ENCODE peak calls at places on chromosomes 13 and 19, in seven cellular contexts. One of them, this sample, is unnamed.

GRCh38 chr19:3769494-3769893 is 2.5 kb downstream of the RAX2 start:
- DNase-seq in heart left ventricle: no peak
- DNase-seq in heart right ventricle: no peak
- DNase-seq in CD4-positive, alpha-beta T cell: no peak
- DNase-seq in mammary epithelial cell: no peak
- DNase-seq in suprapubic skin: no peak
- DNase-seq in testis: no peak
- DNase-seq in this sample: no peak

GRCh38 chr13:79225487-79226232 is 180.4 kb downstream of the RBM26 start:
- DNase-seq in heart right ventricle: no peak
- DNase-seq in mammary epithelial cell: peak; percentile 42
- DNase-seq in heart left ventricle: no peak
- DNase-seq in CD4-positive, alpha-beta T cell: no peak
- DNase-seq in testis: no peak
- DNase-seq in suprapubic skin: no peak
- DNase-seq in this sample: peak; percentile 27

GRCh38 chr13:22256111-22256639 is 585.3 kb downstream of the FGF9 start:
- DNase-seq in testis: no peak
- DNase-seq in CD4-positive, alpha-beta T cell: no peak
- DNase-seq in heart right ventricle: no peak
- DNase-seq in mammary epithelial cell: no peak
- DNase-seq in suprapubic skin: no peak
- DNase-seq in heart left ventricle: no peak
- DNase-seq in this sample: no peak

GRCh38 chr19:14062558-14062855 is 631 bp upstream of the PALM3 start:
- DNase-seq in heart left ventricle: no peak
- DNase-seq in CD4-positive, alpha-beta T cell: no peak
- DNase-seq in mammary epithelial cell: no peak
- DNase-seq in testis: no peak
- DNase-seq in heart right ventricle: no peak
- DNase-seq in suprapubic skin: no peak
- DNase-seq in this sample: no peak

GRCh38 chr19:1992759-1993260 is 22.7 kb downstream of the BTBD2 start:
- DNase-seq in heart left ventricle: no peak
- DNase-seq in CD4-positive, alpha-beta T cell: no peak
- DNase-seq in heart right ventricle: no peak
- DNase-seq in mammary epithelial cell: no peak
- DNase-seq in testis: peak; percentile 72
- DNase-seq in suprapubic skin: no peak
- DNase-seq in this sample: no peak

GRCh38 chr19:48290341-48290922 is 20.6 kb downstream of the ZNF114 start:
- DNase-seq in CD4-positive, alpha-beta T cell: no peak
- DNase-seq in mammary epithelial cell: no peak
- DNase-seq in testis: no peak
- DNase-seq in heart left ventricle: no peak
- DNase-seq in suprapubic skin: no peak
- DNase-seq in heart right ventricle: no peak
- DNase-seq in this sample: peak; percentile 55

GRCh38 chr13:110251227-110251791 is 55.6 kb downstream of the COL4A1 start:
- DNase-seq in heart right ventricle: no peak
- DNase-seq in suprapubic skin: no peak
- DNase-seq in mammary epithelial cell: no peak
- DNase-seq in heart left ventricle: peak; percentile 16
- DNase-seq in CD4-positive, alpha-beta T cell: no peak
- DNase-seq in testis: peak; percentile 13
- DNase-seq in this sample: no peak

GRCh38 chr13:22700488-22700887 is 480.3 kb upstream of the SGCG start:
- DNase-seq in mammary epithelial cell: no peak
- DNase-seq in heart right ventricle: no peak
- DNase-seq in heart left ventricle: no peak
- DNase-seq in suprapubic skin: no peak
- DNase-seq in testis: no peak
- DNase-seq in CD4-positive, alpha-beta T cell: no peak
- DNase-seq in this sample: no peak

GRCh38 chr13:114128624-114129522 is 3.5 kb downstream of the RASA3 start:
- DNase-seq in mammary epithelial cell: no peak
- DNase-seq in testis: peak; percentile 49
- DNase-seq in suprapubic skin: peak; percentile 90
- DNase-seq in heart right ventricle: peak; percentile 84
- DNase-seq in CD4-positive, alpha-beta T cell: peak; percentile 84
- DNase-seq in heart left ventricle: peak; percentile 83
- DNase-seq in this sample: no peak
- TF ChIP-seq CTCF in mammary epithelial cell: no peak
- TF ChIP-seq CTCF in testis: no peak
- TF ChIP-seq CTCF in suprapubic skin: no peak
- TF ChIP-seq CTCF in heart right ventricle: no peak
- TF ChIP-seq CTCF in CD4-positive, alpha-beta T cell: no peak
- TF ChIP-seq CTCF in heart left ventricle: no peak
- TF ChIP-seq CTCF in this sample: no peak

GRCh38 chr19:17931532-17932191 is 1.2 kb upstream of the CCDC124 start:
- DNase-seq in heart left ventricle: no peak
- DNase-seq in suprapubic skin: no peak
- DNase-seq in testis: no peak
- DNase-seq in heart right ventricle: no peak
- DNase-seq in mammary epithelial cell: peak; percentile 73
- DNase-seq in CD4-positive, alpha-beta T cell: no peak
- DNase-seq in this sample: no peak
- H3K27ac ChIP-seq in heart left ventricle: no peak overlapping the region
- H3K27ac ChIP-seq in suprapubic skin: no peak overlapping the region
- H3K27ac ChIP-seq in testis: peak overlapping the region; percentile 91
- H3K27ac ChIP-seq in heart right ventricle: no peak overlapping the region
- H3K27ac ChIP-seq in mammary epithelial cell: no peak overlapping the region
- H3K27ac ChIP-seq in CD4-positive, alpha-beta T cell: no peak overlapping the region
- H3K27ac ChIP-seq in this sample: no peak overlapping the region

GRCh38 chr13:75537401-75538365 is at the start of gene COMMD6:
- DNase-seq in heart right ventricle: peak; percentile 75
- DNase-seq in CD4-positive, alpha-beta T cell: peak; percentile 40
- DNase-seq in testis: peak; percentile 85
- DNase-seq in mammary epithelial cell: peak; percentile 86
- DNase-seq in heart left ventricle: peak; percentile 82
- DNase-seq in suprapubic skin: peak; percentile 83
- DNase-seq in this sample: peak; percentile 92
- TF ChIP-seq CTCF in heart right ventricle: peak; percentile 8
- TF ChIP-seq CTCF in CD4-positive, alpha-beta T cell: no peak
- TF ChIP-seq CTCF in testis: peak; percentile 54
- TF ChIP-seq CTCF in mammary epithelial cell: no peak
- TF ChIP-seq CTCF in heart left ventricle: peak; percentile 72
- TF ChIP-seq CTCF in suprapubic skin: peak; percentile 53
- TF ChIP-seq CTCF in this sample: no peak

GRCh38 chr13:114099191-114099590 is 33.2 kb downstream of the RASA3 start:
- DNase-seq in suprapubic skin: peak; percentile 86
- DNase-seq in heart right ventricle: peak; percentile 89
- DNase-seq in CD4-positive, alpha-beta T cell: no peak
- DNase-seq in testis: peak; percentile 72
- DNase-seq in mammary epithelial cell: peak; percentile 49
- DNase-seq in heart left ventricle: peak; percentile 83
- DNase-seq in this sample: no peak

GRCh38 chr13:114097504-114097892 is 34.9 kb downstream of the RASA3 start:
- DNase-seq in suprapubic skin: no peak
- DNase-seq in mammary epithelial cell: no peak
- DNase-seq in heart left ventricle: peak; percentile 14
- DNase-seq in CD4-positive, alpha-beta T cell: no peak
- DNase-seq in heart right ventricle: no peak
- DNase-seq in testis: no peak
- DNase-seq in this sample: no peak

GRCh38 chr13:114099918-114100445 is 32.4 kb downstream of the RASA3 start:
- DNase-seq in mammary epithelial cell: no peak
- DNase-seq in suprapubic skin: peak; percentile 74
- DNase-seq in testis: no peak
- DNase-seq in heart left ventricle: peak; percentile 16
- DNase-seq in heart right ventricle: no peak
- DNase-seq in CD4-positive, alpha-beta T cell: no peak
- DNase-seq in this sample: no peak

GRCh38 chr13:114096811-114097503 is 35.5 kb downstream of the RASA3 start:
- DNase-seq in suprapubic skin: peak; percentile 50
- DNase-seq in heart left ventricle: peak; percentile 10
- DNase-seq in testis: no peak
- DNase-seq in mammary epithelial cell: no peak
- DNase-seq in CD4-positive, alpha-beta T cell: no peak
- DNase-seq in heart right ventricle: no peak
- DNase-seq in this sample: no peak

GRCh38 chr13:114097893-114098688 is 34.3 kb downstream of the RASA3 start:
- DNase-seq in CD4-positive, alpha-beta T cell: no peak
- DNase-seq in heart left ventricle: peak; percentile 15
- DNase-seq in heart right ventricle: no peak
- DNase-seq in suprapubic skin: peak; percentile 61
- DNase-seq in testis: peak; percentile 12
- DNase-seq in mammary epithelial cell: no peak
- DNase-seq in this sample: no peak
- H3K27ac ChIP-seq in CD4-positive, alpha-beta T cell: no peak overlapping the region
- H3K27ac ChIP-seq in heart left ventricle: no peak overlapping the region
- H3K27ac ChIP-seq in heart right ventricle: no peak overlapping the region
- H3K27ac ChIP-seq in suprapubic skin: no peak overlapping the region
- H3K27ac ChIP-seq in testis: peak overlapping the region; percentile 48
- H3K27ac ChIP-seq in mammary epithelial cell: no peak overlapping the region
- H3K27ac ChIP-seq in this sample: peak overlapping the region; percentile 61

GRCh38 chr19:51339687-51340656 is 2.0 kb downstream of the VSIG10L start:
- DNase-seq in heart left ventricle: peak; percentile 97
- DNase-seq in CD4-positive, alpha-beta T cell: peak; percentile 82
- DNase-seq in suprapubic skin: peak; percentile 100
- DNase-seq in heart right ventricle: peak; percentile 97
- DNase-seq in mammary epithelial cell: peak; percentile 95
- DNase-seq in testis: peak; percentile 100
- DNase-seq in this sample: peak; percentile 98
- TF ChIP-seq CTCF in heart left ventricle: peak; percentile 37
- TF ChIP-seq CTCF in CD4-positive, alpha-beta T cell: no peak
- TF ChIP-seq CTCF in suprapubic skin: peak; percentile 29
- TF ChIP-seq CTCF in heart right ventricle: no peak
- TF ChIP-seq CTCF in mammary epithelial cell: no peak
- TF ChIP-seq CTCF in testis: peak; percentile 21
- TF ChIP-seq CTCF in this sample: peak; percentile 53

GRCh38 chr19:16957855-16958254 is 68.8 kb downstream of the CPAMD8 start:
- DNase-seq in heart left ventricle: no peak
- DNase-seq in CD4-positive, alpha-beta T cell: no peak
- DNase-seq in testis: no peak
- DNase-seq in heart right ventricle: no peak
- DNase-seq in mammary epithelial cell: no peak
- DNase-seq in suprapubic skin: no peak
- DNase-seq in this sample: no peak
- H3K27ac ChIP-seq in heart left ventricle: no peak overlapping the region
- H3K27ac ChIP-seq in CD4-positive, alpha-beta T cell: no peak overlapping the region
- H3K27ac ChIP-seq in testis: no peak overlapping the region
- H3K27ac ChIP-seq in heart right ventricle: no peak overlapping the region
- H3K27ac ChIP-seq in mammary epithelial cell: no peak overlapping the region
- H3K27ac ChIP-seq in suprapubic skin: no peak overlapping the region
- H3K27ac ChIP-seq in this sample: no peak overlapping the region

DNA sequence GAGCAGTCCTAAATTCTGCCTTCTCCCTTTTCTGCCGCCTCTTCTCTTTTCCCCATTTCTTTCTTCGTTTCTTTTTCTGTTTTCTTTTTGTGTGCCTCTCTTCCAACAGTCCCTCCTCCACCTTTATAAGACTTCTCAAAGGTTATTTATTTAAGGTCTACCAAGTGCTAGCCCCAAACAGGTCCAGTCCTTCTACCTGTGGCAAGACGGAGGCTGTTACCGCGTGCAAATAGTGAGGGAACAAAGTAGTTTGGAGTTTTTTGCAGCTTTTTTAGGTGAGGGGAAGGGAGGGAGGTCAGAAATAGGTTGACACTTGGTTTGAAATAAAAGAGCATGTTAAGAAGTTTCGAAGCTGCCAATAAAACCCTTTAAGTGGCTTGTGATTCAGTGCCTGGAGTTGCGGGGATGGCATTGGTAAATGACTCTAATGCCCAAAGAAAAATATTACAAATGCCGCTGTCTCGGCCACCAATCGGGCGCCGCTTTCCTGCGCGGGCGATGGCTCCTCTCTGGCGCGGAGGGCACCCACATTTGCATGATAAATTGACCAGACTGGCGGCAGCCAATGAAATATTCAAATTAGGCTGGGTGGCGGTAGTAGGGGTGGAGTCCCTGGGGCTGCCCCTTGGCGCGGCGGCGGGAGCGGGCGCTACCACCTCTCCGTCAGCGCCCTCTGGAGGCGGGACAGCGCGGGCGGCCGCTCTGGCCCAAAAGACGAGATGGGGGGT is 7.5 kb upstream of the TSHZ3 start:
- DNase-seq in testis: peak; percentile 41
- DNase-seq in heart right ventricle: no peak
- DNase-seq in CD4-positive, alpha-beta T cell: peak; percentile 33
- DNase-seq in heart left ventricle: peak; percentile 40
- DNase-seq in suprapubic skin: no peak
- DNase-seq in mammary epithelial cell: no peak
- DNase-seq in this sample: no peak
- TF ChIP-seq CTCF in testis: peak; percentile 29
- TF ChIP-seq CTCF in heart right ventricle: peak; percentile 24
- TF ChIP-seq CTCF in CD4-positive, alpha-beta T cell: peak; percentile 67
- TF ChIP-seq CTCF in heart left ventricle: peak; percentile 57
- TF ChIP-seq CTCF in suprapubic skin: peak; percentile 45
- TF ChIP-seq CTCF in mammary epithelial cell: peak; percentile 17
- TF ChIP-seq CTCF in this sample: no peak

GRCh38 chr13:27186295-27186694 is 14.7 kb upstream of the USP12 start:
- DNase-seq in CD4-positive, alpha-beta T cell: no peak
- DNase-seq in heart left ventricle: no peak
- DNase-seq in mammary epithelial cell: peak; percentile 59
- DNase-seq in heart right ventricle: no peak
- DNase-seq in testis: no peak
- DNase-seq in suprapubic skin: no peak
- DNase-seq in this sample: peak; percentile 28

GRCh38 chr13:27182054-27182453 is 10.4 kb upstream of the USP12 start:
- DNase-seq in heart right ventricle: no peak
- DNase-seq in CD4-positive, alpha-beta T cell: no peak
- DNase-seq in testis: no peak
- DNase-seq in suprapubic skin: no peak
- DNase-seq in heart left ventricle: no peak
- DNase-seq in mammary epithelial cell: no peak
- DNase-seq in this sample: no peak

GRCh38 chr13:27182844-27183497 is 11.4 kb upstream of the USP12 start:
- DNase-seq in heart right ventricle: peak; percentile 79
- DNase-seq in suprapubic skin: no peak
- DNase-seq in mammary epithelial cell: peak; percentile 60
- DNase-seq in heart left ventricle: peak; percentile 60
- DNase-seq in CD4-positive, alpha-beta T cell: no peak
- DNase-seq in testis: no peak
- DNase-seq in this sample: no peak

GRCh38 chr13:27188239-27188638 is 16.6 kb upstream of the USP12 start:
- DNase-seq in heart left ventricle: no peak
- DNase-seq in testis: no peak
- DNase-seq in suprapubic skin: no peak
- DNase-seq in mammary epithelial cell: no peak
- DNase-seq in heart right ventricle: no peak
- DNase-seq in CD4-positive, alpha-beta T cell: no peak
- DNase-seq in this sample: no peak

DNA sequence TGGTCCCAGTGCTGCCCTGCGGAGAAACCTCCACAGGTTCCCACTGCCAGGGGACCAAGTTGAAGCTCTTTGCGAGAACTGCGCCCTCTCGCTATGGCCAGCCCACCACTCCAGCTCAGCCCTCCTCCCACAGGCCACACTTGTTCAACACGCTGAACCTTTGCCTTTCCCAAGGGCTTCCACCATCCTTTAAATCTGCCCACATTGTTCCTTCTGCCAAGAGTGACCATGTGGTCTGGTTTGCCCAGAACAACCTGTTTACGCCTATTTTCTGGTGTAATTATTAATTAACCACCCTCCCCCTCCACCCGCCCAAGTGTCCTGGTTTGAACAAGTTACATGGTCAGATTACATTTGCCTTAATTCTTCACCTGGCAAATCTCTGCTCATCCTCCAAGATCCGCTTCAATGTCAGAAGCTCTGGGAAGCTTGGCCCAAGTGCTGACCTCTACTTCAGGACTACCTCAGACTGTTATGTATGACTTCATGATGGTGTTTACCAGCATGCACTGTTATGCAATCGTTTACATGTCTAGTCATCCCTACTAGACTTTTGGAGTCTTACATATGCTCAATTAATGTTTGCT is 12.0 kb upstream of the USP12 start:
- DNase-seq in testis: no peak
- DNase-seq in CD4-positive, alpha-beta T cell: no peak
- DNase-seq in heart left ventricle: no peak
- DNase-seq in suprapubic skin: no peak
- DNase-seq in mammary epithelial cell: no peak
- DNase-seq in heart right ventricle: no peak
- DNase-seq in this sample: no peak
- H3K27ac ChIP-seq in testis: no peak overlapping the region
- H3K27ac ChIP-seq in CD4-positive, alpha-beta T cell: no peak overlapping the region
- H3K27ac ChIP-seq in heart left ventricle: no peak overlapping the region
- H3K27ac ChIP-seq in suprapubic skin: no peak overlapping the region
- H3K27ac ChIP-seq in mammary epithelial cell: no peak overlapping the region
- H3K27ac ChIP-seq in heart right ventricle: no peak overlapping the region
- H3K27ac ChIP-seq in this sample: no peak overlapping the region

This sample was measured in RWPE1.